ENCODE peak calls at places on chromosome 4, in six cellular contexts. K, S, Y, G, L and B are unnamed samples.

GRCh38 chr4:40484346-40484745 is 145.3 kb downstream of the RBM47 start:
- DNase-seq in L (no peak), Y (no peak), G (no peak), S (no peak), K (no peak), B (no peak)

GRCh38 chr4:91113130-91113706 is 986.0 kb downstream of the CCSER1 start:
- DNase-seq in K (peak; percentile 6), G (peak; percentile 23), L (no peak), Y (no peak), S (no peak), B (peak; percentile 34)

GRCh38 chr4:173797296-173797695 is 267.3 kb upstream of the HAND2 start:
- DNase-seq in Y (no peak), G (no peak), S (no peak), L (no peak), K (peak; percentile 2), B (no peak)

GRCh38 chr4:183563874-183564273 is 59.0 kb downstream of the ING2 start:
- DNase-seq in S (no peak), G (no peak), K (peak; percentile 28), Y (no peak), L (peak; percentile 70), B (peak; percentile 44)

GRCh38 chr4:17577660-17578481 is 873 bp downstream of the LAP3 start:
- DNase-seq in Y (no peak), S (no peak), L (peak; percentile 6), K (peak; percentile 4), G (no peak), B (no peak)

GRCh38 chr4:602559-602942 is 22.8 kb upstream of the PDE6B start:
- DNase-seq in L (peak; percentile 81), S (peak; percentile 99), K (no peak), G (peak; percentile 65), Y (peak; percentile 93), B (no peak)

GRCh38 chr4:158446106-158446505 is 75.6 kb upstream of the RXFP1 start:
- DNase-seq in K (peak; percentile 79), Y (no peak), S (no peak), G (no peak), L (no peak), B (no peak)

GRCh38 chr4:61511716-61512488 is 311.8 kb downstream of the ADGRL3 start:
- DNase-seq in S (no peak), L (no peak), Y (no peak), G (no peak), K (peak; percentile 73), B (peak; percentile 65)

GRCh38 chr4:188161167-188161566 is 21.9 kb downstream of the TRIML1 start:
- DNase-seq in L (no peak), K (no peak), Y (no peak), S (peak; percentile 41), G (no peak), B (no peak)

GRCh38 chr4:10371869-10372471 is 85.3 kb downstream of the ZNF518B start:
- DNase-seq in L (no peak), K (peak; percentile 2), G (no peak), Y (peak; percentile 63), S (peak; percentile 47), B (no peak)

GRCh38 chr4:140755811-140756291 is 334 bp downstream of the TBC1D9 start:
- DNase-seq in K (peak; percentile 46), G (peak; percentile 51), Y (peak; percentile 48), L (peak; percentile 43), S (peak; percentile 74), B (peak; percentile 60)

GRCh38 chr4:26806331-26806730 is 54.3 kb upstream of the STIM2 start:
- DNase-seq in K (peak; percentile 29), L (no peak), S (no peak), G (no peak), Y (no peak), B (peak; percentile 10)

GRCh38 chr4:128524311-128524710 is 236.7 kb upstream of the PGRMC2 start:
- DNase-seq in Y (no peak), G (no peak), L (peak; percentile 55), K (peak; percentile 65), S (no peak), B (peak; percentile 50)

DNA sequence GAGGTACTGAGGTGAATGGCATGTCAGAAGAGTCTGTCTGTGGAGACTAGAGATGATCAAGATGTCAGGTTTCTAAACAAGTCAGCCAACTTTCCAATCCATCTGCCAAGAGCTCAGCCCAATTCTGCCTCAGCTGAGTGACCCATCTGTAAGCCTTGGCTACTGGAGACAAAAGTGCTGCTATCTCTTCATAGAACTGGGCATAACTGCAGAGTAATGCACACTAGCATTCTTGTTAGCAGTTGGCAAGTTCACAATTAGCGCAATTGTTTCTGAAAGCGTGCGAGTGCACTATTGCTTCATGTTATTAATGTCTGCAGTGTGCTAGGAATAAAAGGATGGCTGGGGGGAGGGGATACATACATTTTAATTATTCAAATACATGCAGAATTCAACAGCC is 32.9 kb upstream of the SH3D19 start:
- DNase-seq in G (no peak), Y (no peak), K (no peak), L (no peak), S (no peak), B (no peak)
- H3K9me3 ChIP-seq in G (no peaks in the 10 kb centered on the region), Y (no peaks in the 10 kb centered on the region), K (no peaks in the 10 kb centered on the region), L (no peaks in the 10 kb centered on the region), S (no peaks in the 10 kb centered on the region), B (no peaks in the 10 kb centered on the region)

GRCh38 chr4:145525291-145525740 is 43.7 kb downstream of the SMAD1 start:
- DNase-seq in S (no peak), K (peak; percentile 61), L (no peak), G (no peak), Y (no peak), B (no peak)

GRCh38 chr4:145530662-145531061 is 49.0 kb downstream of the SMAD1 start:
- DNase-seq in Y (no peak), K (no peak), G (no peak), L (no peak), S (no peak), B (no peak)

GRCh38 chr4:145528601-145529000 is 46.9 kb downstream of the SMAD1 start:
- DNase-seq in Y (no peak), G (no peak), L (no peak), S (no peak), K (no peak), B (no peak)

GRCh38 chr4:145530189-145530588 is 48.5 kb downstream of the SMAD1 start:
- DNase-seq in K (no peak), L (no peak), G (no peak), S (no peak), Y (no peak), B (no peak)

GRCh38 chr4:145527773-145528172 is 46.1 kb downstream of the SMAD1 start:
- DNase-seq in K (no peak), S (no peak), Y (no peak), L (no peak), G (no peak), B (no peak)
- H4K8ac ChIP-seq in K (no peak overlapping the region), S (no peak overlapping the region), Y (no peak overlapping the region), L (no peak overlapping the region), G (no peak overlapping the region), B (no peak overlapping the region)

GRCh38 chr4:76905521-76905920 is 7.6 kb upstream of the SOWAHB start:
- DNase-seq in L (peak; percentile 48), Y (no peak), K (peak; percentile 72), G (no peak), S (no peak), B (peak; percentile 70)
- H3K9me3 ChIP-seq in L (peaks cover 4% of the 10 kb centered on the region), Y (peaks cover 14% of the 10 kb centered on the region), K (peaks cover 8% of the 10 kb centered on the region), G (no peaks in the 10 kb centered on the region), S (peaks cover 3% of the 10 kb centered on the region), B (no peaks in the 10 kb centered on the region)

DNA sequence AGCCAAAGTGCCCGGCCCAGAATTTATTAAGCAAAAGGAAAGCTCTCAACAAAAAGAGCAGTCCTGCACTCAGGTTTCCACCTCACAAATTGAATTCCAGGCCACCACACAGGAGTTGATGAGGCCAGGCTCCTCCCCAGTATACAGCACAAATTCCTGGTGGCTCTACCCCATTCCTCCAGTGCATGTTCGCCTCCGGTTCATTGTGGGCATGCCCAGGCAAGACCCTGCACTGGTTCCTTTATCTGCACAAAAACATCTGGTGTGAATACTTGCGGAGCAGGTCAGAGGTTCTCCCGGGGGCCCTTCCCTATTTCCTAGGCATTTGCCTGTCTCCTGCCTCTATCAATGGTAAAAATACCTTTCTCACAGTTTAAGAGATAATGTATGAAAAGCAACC is 195.2 kb upstream of the ANXA10 start:
- DNase-seq in G (peak; percentile 68), L (peak; percentile 79), S (no peak), K (peak; percentile 63), Y (peak; percentile 89), B (peak; percentile 30)
- H4K8ac ChIP-seq in G (no peak overlapping the region), L (no peak overlapping the region), S (no peak overlapping the region), K (no peak overlapping the region), Y (no peak overlapping the region), B (peak overlapping the region; percentile 82)

GRCh38 chr4:152149734-152150133 is 386.2 kb downstream of the FBXW7 start:
- DNase-seq in L (no peak), K (no peak), G (no peak), Y (no peak), S (no peak), B (no peak)

GRCh38 chr4:152148057-152148456 is 387.2 kb upstream of the GATB start:
- DNase-seq in L (no peak), S (no peak), K (no peak), Y (no peak), G (no peak), B (no peak)

GRCh38 chr4:152150214-152150613 is 385.7 kb downstream of the FBXW7 start:
- DNase-seq in G (no peak), Y (no peak), K (no peak), S (no peak), L (no peak), B (no peak)

GRCh38 chr4:152146244-152146643 is 385.4 kb upstream of the GATB start:
- DNase-seq in L (no peak), Y (no peak), G (no peak), K (no peak), S (no peak), B (no peak)
- H3K9me3 ChIP-seq in L (peaks cover 3% of the 10 kb centered on the region), Y (no peaks in the 10 kb centered on the region), G (no peaks in the 10 kb centered on the region), K (peaks cover 3% of the 10 kb centered on the region), S (peaks cover 32% of the 10 kb centered on the region), B (peaks cover 23% of the 10 kb centered on the region)

GRCh38 chr4:131257241-131257640 is 1891.9 kb upstream of the PCDH10 start:
- DNase-seq in G (no peak), S (no peak), Y (no peak), L (no peak), K (no peak), B (no peak)

DNA sequence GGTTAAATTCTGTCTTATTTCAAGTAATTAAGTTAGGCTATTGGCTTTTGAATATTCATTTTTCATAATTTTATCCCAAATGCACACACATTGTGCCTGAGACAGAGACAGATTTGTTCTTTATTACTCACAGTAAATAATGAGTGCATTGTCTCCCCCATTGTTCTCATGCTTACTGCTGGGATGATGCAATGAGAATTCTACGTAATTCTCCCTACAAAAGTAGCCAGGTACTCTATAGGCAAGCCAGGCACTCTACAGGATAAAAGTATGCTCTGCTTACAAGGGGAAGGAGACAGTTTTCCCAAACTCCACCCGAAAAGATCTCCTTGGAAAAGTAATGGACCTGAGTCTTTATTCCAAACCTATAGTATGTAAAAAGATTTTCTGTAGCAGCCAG is 1890.7 kb upstream of the PCDH10 start:
- DNase-seq in L (no peak), Y (no peak), K (no peak), S (no peak), G (no peak), B (no peak)
- H4K8ac ChIP-seq in L (no peak overlapping the region), Y (no peak overlapping the region), K (no peak overlapping the region), S (no peak overlapping the region), G (no peak overlapping the region), B (no peak overlapping the region)

DNA sequence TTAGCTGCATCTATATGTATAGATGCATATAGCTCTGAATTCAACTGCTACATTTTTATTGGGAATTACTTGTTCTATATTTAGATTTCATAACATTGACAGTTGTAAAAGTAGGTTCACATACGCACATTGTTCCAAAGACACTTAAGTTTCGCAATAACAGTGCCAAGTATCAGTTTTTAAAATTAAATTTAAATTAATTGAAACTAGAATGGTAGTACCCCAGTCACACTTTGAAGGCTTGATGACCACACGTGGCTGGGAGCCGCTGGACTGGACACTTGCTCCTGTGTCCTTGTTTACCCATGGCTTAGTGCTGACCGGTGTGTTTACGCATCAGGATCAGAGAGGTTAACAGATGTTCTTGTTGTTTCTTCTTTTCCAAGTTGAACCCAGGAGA is 140.7 kb upstream of the PSAPL1 start:
- DNase-seq in Y (no peak), K (no peak), L (no peak), S (no peak), G (no peak), B (no peak)
- H3K9me3 ChIP-seq in Y (peaks cover 39% of the 10 kb centered on the region), K (peaks cover 54% of the 10 kb centered on the region), L (peaks cover 39% of the 10 kb centered on the region), S (peaks cover 38% of the 10 kb centered on the region), G (peaks cover 3% of the 10 kb centered on the region), B (peaks cover 90% of the 10 kb centered on the region)